ENCODE peak calls at places on chromosomes 3 and 15, in four cellular contexts. One of them, this sample, is unnamed.

GRCh38 chr3:135007622-135008021 is 212.6 kb downstream of the EPHB1 start:
- DNase-seq in K562: no peak
- DNase-seq in GM12878: no peak
- DNase-seq in HL-60: no peak
- DNase-seq in this sample: no peak

GRCh38 chr15:59410448-59410896 is 27.5 kb upstream of the FAM81A start:
- DNase-seq in K562: no peak
- DNase-seq in GM12878: peak; percentile 64
- DNase-seq in HL-60: no peak
- DNase-seq in this sample: no peak

GRCh38 chr3:111484666-111485065 is 57.3 kb upstream of the CD96 start:
- DNase-seq in K562: no peak
- DNase-seq in GM12878: no peak
- DNase-seq in HL-60: no peak
- DNase-seq in this sample: no peak

GRCh38 chr3:154862265-154862664 is 217.9 kb upstream of the MME start:
- DNase-seq in K562: no peak
- DNase-seq in GM12878: no peak
- DNase-seq in HL-60: no peak
- DNase-seq in this sample: no peak

GRCh38 chr15:62365795-62366442 is 200.8 kb upstream of the C2CD4B start:
- DNase-seq in K562: no peak
- DNase-seq in GM12878: no peak
- DNase-seq in HL-60: no peak
- DNase-seq in this sample: no peak

GRCh38 chr3:98817546-98817945 is 54.4 kb downstream of the ST3GAL6 start:
- DNase-seq in K562: peak; percentile 51
- DNase-seq in GM12878: no peak
- DNase-seq in HL-60: no peak
- DNase-seq in this sample: peak; percentile 9

GRCh38 chr3:184740509-184741258 is 28.8 kb upstream of the MAGEF1 start:
- DNase-seq in K562: peak; percentile 26
- DNase-seq in GM12878: no peak
- DNase-seq in HL-60: peak; percentile 12
- DNase-seq in this sample: no peak

GRCh38 chr3:191290311-191291025 is 38.7 kb upstream of the CCDC50 start:
- DNase-seq in K562: no peak
- DNase-seq in GM12878: no peak
- DNase-seq in HL-60: no peak
- DNase-seq in this sample: no peak

GRCh38 chr3:141262306-141262705 is 30.7 kb downstream of the PXYLP1 start:
- DNase-seq in K562: no peak
- DNase-seq in GM12878: no peak
- DNase-seq in HL-60: no peak
- DNase-seq in this sample: no peak

GRCh38 chr15:33675246-33675645 is 293.1 kb upstream of the CHRM5 start:
- DNase-seq in K562: peak; percentile 49
- DNase-seq in GM12878: no peak
- DNase-seq in HL-60: no peak
- DNase-seq in this sample: no peak

GRCh38 chr3:172557515-172558220 is 34.4 kb upstream of the TNFSF10 start:
- DNase-seq in K562: no peak
- DNase-seq in GM12878: no peak
- DNase-seq in HL-60: peak; percentile 29
- DNase-seq in this sample: no peak

GRCh38 chr3:153513236-153513635 is 351.2 kb downstream of the RAP2B start:
- DNase-seq in K562: peak; percentile 12
- DNase-seq in GM12878: no peak
- DNase-seq in HL-60: no peak
- DNase-seq in this sample: no peak

GRCh38 chr3:126721246-126721645 is 17.2 kb downstream of the CHCHD6 start:
- DNase-seq in K562: no peak
- DNase-seq in GM12878: no peak
- DNase-seq in HL-60: no peak
- DNase-seq in this sample: no peak

GRCh38 chr3:169082634-169083033 is 580.9 kb downstream of the MECOM start:
- DNase-seq in K562: no peak
- DNase-seq in GM12878: no peak
- DNase-seq in HL-60: no peak
- DNase-seq in this sample: no peak

GRCh38 chr15:101359365-101359947 is 64.4 kb upstream of the SNRPA1 start:
- DNase-seq in K562: no peak
- DNase-seq in GM12878: no peak
- DNase-seq in HL-60: no peak
- DNase-seq in this sample: no peak

GRCh38 chr3:42846682-42847522 is 28.8 kb downstream of the CYP8B1 start:
- DNase-seq in K562: peak; percentile 63
- DNase-seq in GM12878: no peak
- DNase-seq in HL-60: peak; percentile 10
- DNase-seq in this sample: no peak

GRCh38 chr3:157819826-157820517 is 286.2 kb downstream of the SHOX2 start:
- DNase-seq in K562: no peak
- DNase-seq in GM12878: no peak
- DNase-seq in HL-60: no peak
- DNase-seq in this sample: no peak

GRCh38 chr3:115233021-115233420 is 85.9 kb upstream of the ZBTB20 start:
- DNase-seq in K562: no peak
- DNase-seq in GM12878: no peak
- DNase-seq in HL-60: no peak
- DNase-seq in this sample: no peak

GRCh38 chr3:55167586-55168317 is 239.9 kb upstream of the LRTM1 start:
- DNase-seq in K562: no peak
- DNase-seq in GM12878: no peak
- DNase-seq in HL-60: no peak
- DNase-seq in this sample: no peak

GRCh38 chr15:40340740-40341400 is at the start of gene CCDC9B:
- DNase-seq in K562: peak; percentile 73
- DNase-seq in GM12878: no peak
- DNase-seq in HL-60: no peak
- DNase-seq in this sample: no peak

GRCh38 chr15:92011611-92012367 is 158.3 kb downstream of the SLCO3A1 start:
- DNase-seq in K562: no peak
- DNase-seq in GM12878: no peak
- DNase-seq in HL-60: no peak
- DNase-seq in this sample: no peak

GRCh38 chr15:64099379-64099778 is 3.6 kb downstream of the SNX1 start:
- DNase-seq in K562: no peak
- DNase-seq in GM12878: no peak
- DNase-seq in HL-60: no peak
- DNase-seq in this sample: no peak

GRCh38 chr15:64107337-64107736 is 11.6 kb downstream of the SNX1 start:
- DNase-seq in K562: no peak
- DNase-seq in GM12878: no peak
- DNase-seq in HL-60: no peak
- DNase-seq in this sample: no peak

GRCh38 chr15:64101018-64101417 is 5.2 kb downstream of the SNX1 start:
- DNase-seq in K562: no peak
- DNase-seq in GM12878: no peak
- DNase-seq in HL-60: no peak
- DNase-seq in this sample: no peak

GRCh38 chr15:64102497-64102896 is 6.7 kb downstream of the SNX1 start:
- DNase-seq in K562: no peak
- DNase-seq in GM12878: no peak
- DNase-seq in HL-60: no peak
- DNase-seq in this sample: no peak

GRCh38 chr15:64105113-64105704 is 9.4 kb downstream of the SNX1 start:
- DNase-seq in K562: peak; percentile 53
- DNase-seq in GM12878: no peak
- DNase-seq in HL-60: no peak
- DNase-seq in this sample: no peak
- TF ChIP-seq POLR2AphosphoS5 in K562: no peak
- TF ChIP-seq POLR2AphosphoS5 in GM12878: no peak
- TF ChIP-seq POLR2AphosphoS5 in HL-60: no peak
- TF ChIP-seq POLR2AphosphoS5 in this sample: no peak

GRCh38 chr15:48579945-48580671 is 65.4 kb downstream of the FBN1 start:
- DNase-seq in K562: peak; percentile 88
- DNase-seq in GM12878: no peak
- DNase-seq in HL-60: no peak
- DNase-seq in this sample: no peak

GRCh38 chr15:48578965-48579364 is 66.5 kb downstream of the FBN1 start:
- DNase-seq in K562: no peak
- DNase-seq in GM12878: no peak
- DNase-seq in HL-60: no peak
- DNase-seq in this sample: no peak

GRCh38 chr15:48580736-48581135 is 64.8 kb downstream of the FBN1 start:
- DNase-seq in K562: no peak
- DNase-seq in GM12878: no peak
- DNase-seq in HL-60: no peak
- DNase-seq in this sample: no peak

GRCh38 chr15:48574187-48574586 is 71.3 kb downstream of the FBN1 start:
- DNase-seq in K562: no peak
- DNase-seq in GM12878: no peak
- DNase-seq in HL-60: no peak
- DNase-seq in this sample: no peak

GRCh38 chr15:48577495-48577894 is 68.0 kb downstream of the FBN1 start:
- DNase-seq in K562: no peak
- DNase-seq in GM12878: no peak
- DNase-seq in HL-60: no peak
- DNase-seq in this sample: no peak
- TF ChIP-seq SPI1 in K562: no peak
- TF ChIP-seq SPI1 in GM12878: no peak
- TF ChIP-seq SPI1 in HL-60: no peak
- TF ChIP-seq SPI1 in this sample: no peak

GRCh38 chr15:31350771-31351170 is 24.1 kb downstream of the KLF13 start:
- DNase-seq in K562: no peak
- DNase-seq in GM12878: no peak
- DNase-seq in HL-60: no peak
- DNase-seq in this sample: no peak

GRCh38 chr15:31349233-31350141 is 22.9 kb downstream of the KLF13 start:
- DNase-seq in K562: no peak
- DNase-seq in GM12878: no peak
- DNase-seq in HL-60: no peak
- DNase-seq in this sample: no peak

GRCh38 chr15:31353931-31354330 is 27.3 kb downstream of the KLF13 start:
- DNase-seq in K562: no peak
- DNase-seq in GM12878: no peak
- DNase-seq in HL-60: no peak
- DNase-seq in this sample: no peak

GRCh38 chr15:31352283-31352880 is 25.7 kb downstream of the KLF13 start:
- DNase-seq in K562: no peak
- DNase-seq in GM12878: no peak
- DNase-seq in HL-60: no peak
- DNase-seq in this sample: no peak

GRCh38 chr15:31352911-31353811 is 26.5 kb downstream of the KLF13 start:
- DNase-seq in K562: no peak
- DNase-seq in GM12878: peak; percentile 83
- DNase-seq in HL-60: no peak
- DNase-seq in this sample: peak; percentile 76
- TF ChIP-seq POLR2AphosphoS5 in K562: no peak
- TF ChIP-seq POLR2AphosphoS5 in GM12878: peak; percentile 61
- TF ChIP-seq POLR2AphosphoS5 in HL-60: no peak
- TF ChIP-seq POLR2AphosphoS5 in this sample: no peak

GRCh38 chr15:38253448-38253847 is 812 bp downstream of the SPRED1 start:
- DNase-seq in K562: peak; percentile 66
- DNase-seq in GM12878: no peak
- DNase-seq in HL-60: peak; percentile 50
- DNase-seq in this sample: no peak
- TF ChIP-seq SPI1 in K562: no peak
- TF ChIP-seq SPI1 in GM12878: no peak
- TF ChIP-seq SPI1 in HL-60: no peak
- TF ChIP-seq SPI1 in this sample: no peak

This sample was measured in GM12891.